ENCODE peak calls at places on chromosomes 4 and X, in seven cellular contexts. A, C, N, I, Y, Z and X are unnamed samples.
A peak's percentile ranks its signal among the peaks of the same experiment; 100 is the strongest.

GRCh38 chr4:11774346-11774745 is 345.7 kb upstream of the HS3ST1 start:
- DNase-seq in A (no peak), C (no peak), N (no peak), I (no peak), Y (no peak), Z (no peak), X (no peak)

GRCh38 chr4:40417941-40418340 is 82.8 kb downstream of the CHRNA9 start:
- DNase-seq in A (no peak), C (no peak), N (no peak), I (no peak), Y (no peak), Z (no peak), X (no peak)

GRCh38 chr4:73460913-73461522 is 20.5 kb upstream of the AFM start:
- DNase-seq in A (no peak), C (no peak), N (no peak), I (no peak), Y (no peak), Z (no peak), X (no peak)

GRCh38 chr4:74479009-74479408 is 34.1 kb downstream of the AREG start:
- DNase-seq in A (no peak), C (no peak), N (no peak), I (no peak), Y (no peak), Z (no peak), X (no peak)

GRCh38 chr4:6788123-6788522 is 5.6 kb downstream of the KIAA0232 start:
- DNase-seq in A (no peak), C (no peak), N (no peak), I (no peak), Y (no peak), Z (no peak), X (no peak)

GRCh38 chr4:52572936-52573485 is 86.1 kb downstream of the USP46 start:
- DNase-seq in A (peak; percentile 70), C (no peak), N (no peak), I (no peak), Y (no peak), Z (no peak), X (no peak)

GRCh38 chrX:124348152-124348551 is 1.8 kb downstream of the SH2D1A start:
- DNase-seq in A (no peak), C (no peak), N (no peak), I (no peak), Y (no peak), Z (no peak), X (no peak)

GRCh38 chrX:104913348-104913747 is 307.1 kb downstream of the TEX13A start:
- DNase-seq in A (peak; percentile 0), C (no peak), N (no peak), I (no peak), Y (no peak), Z (no peak), X (no peak)

GRCh38 chr4:118249890-118250289 is 102.9 kb downstream of the PRSS12 start:
- DNase-seq in A (no peak), C (no peak), N (no peak), I (no peak), Y (no peak), Z (no peak), X (no peak)

GRCh38 chr4:616911-617643 is 8.3 kb upstream of the PDE6B start:
- DNase-seq in A (no peak), C (no peak), N (no peak), I (no peak), Y (no peak), Z (peak; percentile 18), X (no peak)

GRCh38 chr4:150336676-150337412 is 245.1 kb upstream of the MAB21L2 start:
- DNase-seq in A (no peak), C (no peak), N (no peak), I (no peak), Y (no peak), Z (no peak), X (no peak)

GRCh38 chr4:149885896-149886295 is 70.3 kb upstream of the IQCM start:
- DNase-seq in A (peak; percentile 23), C (no peak), N (no peak), I (no peak), Y (no peak), Z (no peak), X (no peak)

GRCh38 chr4:159269143-159269542 is 166.3 kb downstream of the RAPGEF2 start:
- DNase-seq in A (no peak), C (no peak), N (no peak), I (no peak), Y (no peak), Z (no peak), X (no peak)

GRCh38 chrX:150834695-150835094 is 63.8 kb downstream of the CD99L2 start:
- DNase-seq in A (no peak), C (no peak), N (no peak), I (no peak), Y (no peak), Z (no peak), X (no peak)

GRCh38 chrX:153778684-153779101 is 2.1 kb upstream of the SRPK3 start:
- DNase-seq in A (no peak), C (no peak), N (no peak), I (no peak), Y (no peak), Z (no peak), X (no peak)

GRCh38 chr4:5998333-5998936 is 19.8 kb downstream of the C4orf50 start:
- DNase-seq in A (peak; percentile 56), C (peak; percentile 17), N (peak; percentile 40), I (peak; percentile 23), Y (peak; percentile 34), Z (peak; percentile 68), X (peak; percentile 4)

GRCh38 chrX:20128678-20129077 is 12.0 kb upstream of the MAP7D2 start:
- DNase-seq in A (peak; percentile 40), C (no peak), N (no peak), I (no peak), Y (no peak), Z (no peak), X (no peak)

GRCh38 chr4:6771229-6771671 is 11.3 kb upstream of the KIAA0232 start:
- DNase-seq in A (peak; percentile 30), C (no peak), N (no peak), I (no peak), Y (no peak), Z (no peak), X (no peak)

GRCh38 chr4:152663203-152664066 is 16.4 kb downstream of the TMEM154 start:
- DNase-seq in A (peak; percentile 61), C (no peak), N (no peak), I (no peak), Y (no peak), Z (no peak), X (no peak)

GRCh38 chrX:9525511-9526248 is 60.8 kb downstream of the TBL1X start:
- DNase-seq in A (peak; percentile 22), C (no peak), N (no peak), I (no peak), Y (no peak), Z (no peak), X (no peak)